ENCODE peak calls at places on chromosomes 2 and 18, in six cellular contexts. One of them, this sample, is unnamed.

GRCh38 chr2:225137971-225138370 is 95.7 kb upstream of the DOCK10 start:
- DNase-seq in stimulated activated CD4-positive, alpha-beta T cell treated with anti-CD3 and anti-CD28 coated beads, Interleukin-2, amount 100 ng/mL, for 48 hours: no peak
- DNase-seq in AML-193: no peak
- DNase-seq in AG08395: no peak
- DNase-seq in brain microvascular endothelial cell: no peak
- DNase-seq in SW 1271: no peak
- DNase-seq in this sample: no peak

GRCh38 chr2:28506112-28506511 is 10.3 kb downstream of the PLB1 start:
- DNase-seq in SW 1271: no peak
- DNase-seq in AML-193: no peak
- DNase-seq in brain microvascular endothelial cell: no peak
- DNase-seq in stimulated activated CD4-positive, alpha-beta T cell treated with anti-CD3 and anti-CD28 coated beads, Interleukin-2, amount 100 ng/mL, for 48 hours: no peak
- DNase-seq in AG08395: no peak
- DNase-seq in this sample: no peak

GRCh38 chr18:79544386-79544963 is 135.1 kb upstream of the CTDP1 start:
- DNase-seq in AML-193: no peak
- DNase-seq in SW 1271: no peak
- DNase-seq in stimulated activated CD4-positive, alpha-beta T cell treated with anti-CD3 and anti-CD28 coated beads, Interleukin-2, amount 100 ng/mL, for 48 hours: no peak
- DNase-seq in AG08395: no peak
- DNase-seq in brain microvascular endothelial cell: no peak
- DNase-seq in this sample: no peak

GRCh38 chr18:79664525-79665125 is 15.0 kb upstream of the CTDP1 start:
- DNase-seq in SW 1271: no peak
- DNase-seq in stimulated activated CD4-positive, alpha-beta T cell treated with anti-CD3 and anti-CD28 coated beads, Interleukin-2, amount 100 ng/mL, for 48 hours: no peak
- DNase-seq in brain microvascular endothelial cell: peak
- DNase-seq in AG08395: peak
- DNase-seq in AML-193: no peak
- DNase-seq in this sample: peak

GRCh38 chr2:179857236-179857635 is 4.2 kb downstream of the ZNF385B start:
- DNase-seq in AG08395: no peak
- DNase-seq in AML-193: no peak
- DNase-seq in brain microvascular endothelial cell: no peak
- DNase-seq in stimulated activated CD4-positive, alpha-beta T cell treated with anti-CD3 and anti-CD28 coated beads, Interleukin-2, amount 100 ng/mL, for 48 hours: no peak
- DNase-seq in SW 1271: no peak
- DNase-seq in this sample: no peak

GRCh38 chr2:126802316-126802715 is 96.4 kb upstream of the TEX51 start:
- DNase-seq in AG08395: no peak
- DNase-seq in stimulated activated CD4-positive, alpha-beta T cell treated with anti-CD3 and anti-CD28 coated beads, Interleukin-2, amount 100 ng/mL, for 48 hours: no peak
- DNase-seq in AML-193: no peak
- DNase-seq in SW 1271: no peak
- DNase-seq in brain microvascular endothelial cell: no peak
- DNase-seq in this sample: no peak

GRCh38 chr18:76656925-76657324 is 161.9 kb upstream of the ZNF516 start:
- DNase-seq in brain microvascular endothelial cell: no peak
- DNase-seq in stimulated activated CD4-positive, alpha-beta T cell treated with anti-CD3 and anti-CD28 coated beads, Interleukin-2, amount 100 ng/mL, for 48 hours: no peak
- DNase-seq in AG08395: no peak
- DNase-seq in SW 1271: no peak
- DNase-seq in AML-193: no peak
- DNase-seq in this sample: no peak

GRCh38 chr2:72835403-72835802 is 9.6 kb upstream of the EXOC6B start:
- DNase-seq in AML-193: no peak
- DNase-seq in stimulated activated CD4-positive, alpha-beta T cell treated with anti-CD3 and anti-CD28 coated beads, Interleukin-2, amount 100 ng/mL, for 48 hours: no peak
- DNase-seq in SW 1271: no peak
- DNase-seq in brain microvascular endothelial cell: no peak
- DNase-seq in AG08395: no peak
- DNase-seq in this sample: no peak

GRCh38 chr18:36737321-36737720 is 91.5 kb downstream of the TPGS2 start:
- DNase-seq in brain microvascular endothelial cell: no peak
- DNase-seq in stimulated activated CD4-positive, alpha-beta T cell treated with anti-CD3 and anti-CD28 coated beads, Interleukin-2, amount 100 ng/mL, for 48 hours: no peak
- DNase-seq in AG08395: no peak
- DNase-seq in AML-193: no peak
- DNase-seq in SW 1271: no peak
- DNase-seq in this sample: no peak

GRCh38 chr18:22279741-22280452 is 110.5 kb downstream of the GATA6 start:
- DNase-seq in brain microvascular endothelial cell: peak
- DNase-seq in AML-193: no peak
- DNase-seq in AG08395: peak
- DNase-seq in SW 1271: no peak
- DNase-seq in stimulated activated CD4-positive, alpha-beta T cell treated with anti-CD3 and anti-CD28 coated beads, Interleukin-2, amount 100 ng/mL, for 48 hours: no peak
- DNase-seq in this sample: no peak

GRCh38 chr18:22342625-22343024 is 75.1 kb downstream of the CTAGE1 start:
- DNase-seq in AG08395: peak
- DNase-seq in SW 1271: no peak
- DNase-seq in AML-193: no peak
- DNase-seq in brain microvascular endothelial cell: peak
- DNase-seq in stimulated activated CD4-positive, alpha-beta T cell treated with anti-CD3 and anti-CD28 coated beads, Interleukin-2, amount 100 ng/mL, for 48 hours: no peak
- DNase-seq in this sample: no peak

GRCh38 chr2:33494155-33494779 is 17.8 kb downstream of the RASGRP3 start:
- DNase-seq in stimulated activated CD4-positive, alpha-beta T cell treated with anti-CD3 and anti-CD28 coated beads, Interleukin-2, amount 100 ng/mL, for 48 hours: no peak
- DNase-seq in SW 1271: peak
- DNase-seq in AML-193: no peak
- DNase-seq in brain microvascular endothelial cell: no peak
- DNase-seq in AG08395: no peak
- DNase-seq in this sample: no peak

GRCh38 chr2:241558532-241559488 is at the start of gene BOK:
- DNase-seq in stimulated activated CD4-positive, alpha-beta T cell treated with anti-CD3 and anti-CD28 coated beads, Interleukin-2, amount 100 ng/mL, for 48 hours: no peak
- DNase-seq in AML-193: no peak
- DNase-seq in SW 1271: peak
- DNase-seq in brain microvascular endothelial cell: peak
- DNase-seq in AG08395: peak
- DNase-seq in this sample: peak

GRCh38 chr2:111944536-111945210 is 46.3 kb downstream of the MERTK start:
- DNase-seq in SW 1271: no peak
- DNase-seq in stimulated activated CD4-positive, alpha-beta T cell treated with anti-CD3 and anti-CD28 coated beads, Interleukin-2, amount 100 ng/mL, for 48 hours: no peak
- DNase-seq in AML-193: peak
- DNase-seq in AG08395: no peak
- DNase-seq in brain microvascular endothelial cell: no peak
- DNase-seq in this sample: no peak

GRCh38 chr2:20521682-20522189 is 74.9 kb downstream of the RHOB start:
- DNase-seq in SW 1271: no peak
- DNase-seq in stimulated activated CD4-positive, alpha-beta T cell treated with anti-CD3 and anti-CD28 coated beads, Interleukin-2, amount 100 ng/mL, for 48 hours: no peak
- DNase-seq in AML-193: no peak
- DNase-seq in AG08395: no peak
- DNase-seq in brain microvascular endothelial cell: no peak
- DNase-seq in this sample: no peak

GRCh38 chr2:27741673-27742072 is 29.8 kb upstream of the MRPL33 start:
- DNase-seq in AG08395: no peak
- DNase-seq in brain microvascular endothelial cell: no peak
- DNase-seq in stimulated activated CD4-positive, alpha-beta T cell treated with anti-CD3 and anti-CD28 coated beads, Interleukin-2, amount 100 ng/mL, for 48 hours: no peak
- DNase-seq in SW 1271: no peak
- DNase-seq in AML-193: no peak
- DNase-seq in this sample: no peak

GRCh38 chr2:226172939-226173338 is 626.7 kb downstream of the IRS1 start:
- DNase-seq in SW 1271: no peak
- DNase-seq in brain microvascular endothelial cell: no peak
- DNase-seq in AG08395: no peak
- DNase-seq in stimulated activated CD4-positive, alpha-beta T cell treated with anti-CD3 and anti-CD28 coated beads, Interleukin-2, amount 100 ng/mL, for 48 hours: no peak
- DNase-seq in AML-193: no peak
- DNase-seq in this sample: no peak

GRCh38 chr2:113284481-113284880 is 5.8 kb upstream of the PAX8 start:
- DNase-seq in brain microvascular endothelial cell: peak
- DNase-seq in AML-193: no peak
- DNase-seq in SW 1271: no peak
- DNase-seq in stimulated activated CD4-positive, alpha-beta T cell treated with anti-CD3 and anti-CD28 coated beads, Interleukin-2, amount 100 ng/mL, for 48 hours: no peak
- DNase-seq in AG08395: no peak
- DNase-seq in this sample: no peak

GRCh38 chr2:121133551-121134319 is 151.3 kb downstream of the TFCP2L1 start:
- DNase-seq in AG08395: no peak
- DNase-seq in SW 1271: no peak
- DNase-seq in stimulated activated CD4-positive, alpha-beta T cell treated with anti-CD3 and anti-CD28 coated beads, Interleukin-2, amount 100 ng/mL, for 48 hours: no peak
- DNase-seq in brain microvascular endothelial cell: no peak
- DNase-seq in AML-193: no peak
- DNase-seq in this sample: no peak

GRCh38 chr18:7325126-7325430 is 94.2 kb downstream of the LRRC30 start:
- DNase-seq in AG08395: no peak
- DNase-seq in AML-193: no peak
- DNase-seq in stimulated activated CD4-positive, alpha-beta T cell treated with anti-CD3 and anti-CD28 coated beads, Interleukin-2, amount 100 ng/mL, for 48 hours: no peak
- DNase-seq in SW 1271: no peak
- DNase-seq in brain microvascular endothelial cell: no peak
- DNase-seq in this sample: no peak

GRCh38 chr18:48827321-48828200 is 123.2 kb downstream of the SMAD7 start:
- DNase-seq in AML-193: no peak
- DNase-seq in stimulated activated CD4-positive, alpha-beta T cell treated with anti-CD3 and anti-CD28 coated beads, Interleukin-2, amount 100 ng/mL, for 48 hours: no peak
- DNase-seq in SW 1271: no peak
- DNase-seq in brain microvascular endothelial cell: peak
- DNase-seq in AG08395: peak
- DNase-seq in this sample: peak

GRCh38 chr2:178990533-178991241 is 59.2 kb downstream of the CCDC141 start:
- DNase-seq in AG08395: no peak
- DNase-seq in stimulated activated CD4-positive, alpha-beta T cell treated with anti-CD3 and anti-CD28 coated beads, Interleukin-2, amount 100 ng/mL, for 48 hours: no peak
- DNase-seq in AML-193: no peak
- DNase-seq in SW 1271: no peak
- DNase-seq in brain microvascular endothelial cell: no peak
- DNase-seq in this sample: no peak

GRCh38 chr2:137937778-137938177 is 26.5 kb upstream of the HNMT start:
- DNase-seq in brain microvascular endothelial cell: no peak
- DNase-seq in AG08395: peak
- DNase-seq in SW 1271: no peak
- DNase-seq in AML-193: no peak
- DNase-seq in stimulated activated CD4-positive, alpha-beta T cell treated with anti-CD3 and anti-CD28 coated beads, Interleukin-2, amount 100 ng/mL, for 48 hours: no peak
- DNase-seq in this sample: no peak

GRCh38 chr2:43024515-43024962 is 201.9 kb downstream of the ZFP36L2 start:
- DNase-seq in AML-193: peak
- DNase-seq in stimulated activated CD4-positive, alpha-beta T cell treated with anti-CD3 and anti-CD28 coated beads, Interleukin-2, amount 100 ng/mL, for 48 hours: peak
- DNase-seq in AG08395: peak
- DNase-seq in brain microvascular endothelial cell: peak
- DNase-seq in SW 1271: no peak
- DNase-seq in this sample: peak

GRCh38 chr2:134244091-134244490 is 9.8 kb upstream of the MGAT5 start:
- DNase-seq in brain microvascular endothelial cell: no peak
- DNase-seq in stimulated activated CD4-positive, alpha-beta T cell treated with anti-CD3 and anti-CD28 coated beads, Interleukin-2, amount 100 ng/mL, for 48 hours: no peak
- DNase-seq in SW 1271: no peak
- DNase-seq in AML-193: no peak
- DNase-seq in AG08395: peak
- DNase-seq in this sample: no peak

GRCh38 chr2:56130463-56131070 is 53.2 kb upstream of the CCDC85A start:
- DNase-seq in brain microvascular endothelial cell: peak
- DNase-seq in AG08395: peak
- DNase-seq in SW 1271: no peak
- DNase-seq in stimulated activated CD4-positive, alpha-beta T cell treated with anti-CD3 and anti-CD28 coated beads, Interleukin-2, amount 100 ng/mL, for 48 hours: no peak
- DNase-seq in AML-193: peak
- DNase-seq in this sample: peak

GRCh38 chr2:122156101-122156500 is 400.6 kb downstream of the TSN start:
- DNase-seq in AG08395: no peak
- DNase-seq in brain microvascular endothelial cell: no peak
- DNase-seq in SW 1271: no peak
- DNase-seq in stimulated activated CD4-positive, alpha-beta T cell treated with anti-CD3 and anti-CD28 coated beads, Interleukin-2, amount 100 ng/mL, for 48 hours: no peak
- DNase-seq in AML-193: no peak
- DNase-seq in this sample: no peak

GRCh38 chr2:10368491-10369231 is 66.0 kb downstream of the HPCAL1 start:
- DNase-seq in AML-193: no peak
- DNase-seq in stimulated activated CD4-positive, alpha-beta T cell treated with anti-CD3 and anti-CD28 coated beads, Interleukin-2, amount 100 ng/mL, for 48 hours: no peak
- DNase-seq in SW 1271: no peak
- DNase-seq in AG08395: no peak
- DNase-seq in brain microvascular endothelial cell: no peak
- DNase-seq in this sample: no peak

GRCh38 chr2:200359552-200359951 is 53.1 kb downstream of the SPATS2L start:
- DNase-seq in AG08395: no peak
- DNase-seq in AML-193: no peak
- DNase-seq in brain microvascular endothelial cell: no peak
- DNase-seq in SW 1271: no peak
- DNase-seq in stimulated activated CD4-positive, alpha-beta T cell treated with anti-CD3 and anti-CD28 coated beads, Interleukin-2, amount 100 ng/mL, for 48 hours: no peak
- DNase-seq in this sample: no peak

GRCh38 chr2:55804535-55804934 is 110.9 kb upstream of the PNPT1 start:
- DNase-seq in stimulated activated CD4-positive, alpha-beta T cell treated with anti-CD3 and anti-CD28 coated beads, Interleukin-2, amount 100 ng/mL, for 48 hours: no peak
- DNase-seq in brain microvascular endothelial cell: no peak
- DNase-seq in SW 1271: no peak
- DNase-seq in AG08395: no peak
- DNase-seq in AML-193: no peak
- DNase-seq in this sample: no peak

GRCh38 chr2:137228566-137228965 is 463.2 kb downstream of the THSD7B start:
- DNase-seq in AML-193: no peak
- DNase-seq in brain microvascular endothelial cell: peak
- DNase-seq in stimulated activated CD4-positive, alpha-beta T cell treated with anti-CD3 and anti-CD28 coated beads, Interleukin-2, amount 100 ng/mL, for 48 hours: no peak
- DNase-seq in AG08395: no peak
- DNase-seq in SW 1271: no peak
- DNase-seq in this sample: no peak

GRCh38 chr18:7272268-7273049 is 41.6 kb downstream of the LRRC30 start:
- DNase-seq in brain microvascular endothelial cell: peak
- DNase-seq in SW 1271: no peak
- DNase-seq in stimulated activated CD4-positive, alpha-beta T cell treated with anti-CD3 and anti-CD28 coated beads, Interleukin-2, amount 100 ng/mL, for 48 hours: no peak
- DNase-seq in AG08395: peak
- DNase-seq in AML-193: peak
- DNase-seq in this sample: peak

GRCh38 chr2:105553538-105554196 is 154.8 kb upstream of the FHL2 start:
- DNase-seq in brain microvascular endothelial cell: no peak
- DNase-seq in AML-193: no peak
- DNase-seq in SW 1271: no peak
- DNase-seq in AG08395: no peak
- DNase-seq in stimulated activated CD4-positive, alpha-beta T cell treated with anti-CD3 and anti-CD28 coated beads, Interleukin-2, amount 100 ng/mL, for 48 hours: no peak
- DNase-seq in this sample: peak